ENCODE peak calls at places on chromosome 2, in seven cellular contexts. One of them, this sample, is unnamed.

GRCh38 chr2:64837925-64838641 is 151.1 kb upstream of the SLC1A4 start:
- DNase-seq in CD4-positive, CD25-positive, alpha-beta regulatory T cell: no peak
- DNase-seq in fibroblast of lung: no peak
- DNase-seq in sciatic nerve: peak
- DNase-seq in HCEC 1CT: peak
- DNase-seq in activated naive CD8-positive, alpha-beta T cell treated with anti-CD3 and anti-CD28 coated beads for 36 hours: no peak
- DNase-seq in ELF-1: no peak
- DNase-seq in this sample: no peak

GRCh38 chr2:26847663-26848335 is at the start of gene DPYSL5:
- DNase-seq in CD4-positive, CD25-positive, alpha-beta regulatory T cell: no peak
- DNase-seq in fibroblast of lung: no peak
- DNase-seq in ELF-1: peak
- DNase-seq in sciatic nerve: no peak
- DNase-seq in activated naive CD8-positive, alpha-beta T cell treated with anti-CD3 and anti-CD28 coated beads for 36 hours: peak
- DNase-seq in HCEC 1CT: no peak
- DNase-seq in this sample: no peak

GRCh38 chr2:222972420-222972819 is 79.6 kb upstream of the KCNE4 start:
- DNase-seq in activated naive CD8-positive, alpha-beta T cell treated with anti-CD3 and anti-CD28 coated beads for 36 hours: no peak
- DNase-seq in sciatic nerve: no peak
- DNase-seq in HCEC 1CT: no peak
- DNase-seq in fibroblast of lung: no peak
- DNase-seq in ELF-1: no peak
- DNase-seq in CD4-positive, CD25-positive, alpha-beta regulatory T cell: no peak
- DNase-seq in this sample: no peak

GRCh38 chr2:226117506-226118065 is 682.0 kb downstream of the IRS1 start:
- DNase-seq in CD4-positive, CD25-positive, alpha-beta regulatory T cell: no peak
- DNase-seq in fibroblast of lung: peak
- DNase-seq in activated naive CD8-positive, alpha-beta T cell treated with anti-CD3 and anti-CD28 coated beads for 36 hours: no peak
- DNase-seq in sciatic nerve: no peak
- DNase-seq in HCEC 1CT: peak
- DNase-seq in ELF-1: no peak
- DNase-seq in this sample: no peak

GRCh38 chr2:200121931-200122330 is 166.5 kb downstream of the MAIP1 start:
- DNase-seq in fibroblast of lung: peak
- DNase-seq in ELF-1: no peak
- DNase-seq in activated naive CD8-positive, alpha-beta T cell treated with anti-CD3 and anti-CD28 coated beads for 36 hours: no peak
- DNase-seq in HCEC 1CT: peak
- DNase-seq in CD4-positive, CD25-positive, alpha-beta regulatory T cell: no peak
- DNase-seq in sciatic nerve: no peak
- DNase-seq in this sample: no peak

GRCh38 chr2:140863713-140864112 is 1267.1 kb downstream of the LRP1B start:
- DNase-seq in fibroblast of lung: peak
- DNase-seq in sciatic nerve: no peak
- DNase-seq in CD4-positive, CD25-positive, alpha-beta regulatory T cell: no peak
- DNase-seq in activated naive CD8-positive, alpha-beta T cell treated with anti-CD3 and anti-CD28 coated beads for 36 hours: no peak
- DNase-seq in ELF-1: no peak
- DNase-seq in HCEC 1CT: peak
- DNase-seq in this sample: no peak

GRCh38 chr2:127373362-127374083 is 14.3 kb downstream of the MAP3K2 start:
- DNase-seq in CD4-positive, CD25-positive, alpha-beta regulatory T cell: no peak
- DNase-seq in sciatic nerve: no peak
- DNase-seq in fibroblast of lung: no peak
- DNase-seq in activated naive CD8-positive, alpha-beta T cell treated with anti-CD3 and anti-CD28 coated beads for 36 hours: no peak
- DNase-seq in HCEC 1CT: no peak
- DNase-seq in ELF-1: no peak
- DNase-seq in this sample: no peak

GRCh38 chr2:73156539-73157124 is 43.9 kb upstream of the RAB11FIP5 start:
- DNase-seq in sciatic nerve: peak
- DNase-seq in ELF-1: peak
- DNase-seq in activated naive CD8-positive, alpha-beta T cell treated with anti-CD3 and anti-CD28 coated beads for 36 hours: peak
- DNase-seq in HCEC 1CT: peak
- DNase-seq in CD4-positive, CD25-positive, alpha-beta regulatory T cell: peak
- DNase-seq in fibroblast of lung: peak
- DNase-seq in this sample: no peak

GRCh38 chr2:2326653-2327052 is 4.4 kb downstream of the MYT1L start:
- DNase-seq in sciatic nerve: no peak
- DNase-seq in fibroblast of lung: no peak
- DNase-seq in CD4-positive, CD25-positive, alpha-beta regulatory T cell: no peak
- DNase-seq in HCEC 1CT: no peak
- DNase-seq in activated naive CD8-positive, alpha-beta T cell treated with anti-CD3 and anti-CD28 coated beads for 36 hours: no peak
- DNase-seq in ELF-1: no peak
- DNase-seq in this sample: no peak

This sample was measured in coronary artery.